ENCODE peak calls at places on chromosomes 11 and 22, in eight cellular contexts. A is GM12865, V is kidney glomerular epithelial cell, P is heart right ventricle, Z is substantia nigra, C is A549, D is EL, R is DMS79 treated with DMSO at 0.1 percent for 48 hours. M is an unnamed sample.
A peak's percentile ranks its signal among the peaks of the same experiment; 100 is the strongest.

GRCh38 chr11:30635401-30635989 is 49.3 kb upstream of the MPPED2 start:
- DNase-seq in A (no peak), V (no peak), P (peak; percentile 6), Z (peak; percentile 72), C (no peak), D (no peak), R (no peak), M (no peak)

GRCh38 chr11:47233989-47234668 is 14.5 kb downstream of the ACP2 start:
- DNase-seq in A (no peak), V (no peak), P (peak; percentile 25), Z (no peak), C (peak; percentile 90), D (peak; percentile 92), R (no peak), M (peak; percentile 64)

GRCh38 chr22:24474649-24475048 is 20.5 kb upstream of the UPB1 start:
- DNase-seq in A (no peak), V (peak; percentile 41), P (no peak), Z (no peak), C (no peak), D (peak; percentile 40), R (no peak), M (no peak)

GRCh38 chr11:47928426-47928825 is 51.9 kb upstream of the PTPRJ start:
- DNase-seq in A (no peak), V (no peak), P (no peak), Z (no peak), C (no peak), D (no peak), R (peak; percentile 38), M (no peak)

GRCh38 chr11:33919645-33920044 is 27.8 kb upstream of the LMO2 start:
- DNase-seq in A (no peak), V (no peak), P (no peak), Z (no peak), C (no peak), D (no peak), R (no peak), M (no peak)

GRCh38 chr11:3183523-3183922 is 18.4 kb upstream of the OSBPL5 start:
- DNase-seq in A (no peak), V (no peak), P (no peak), Z (no peak), C (no peak), D (no peak), R (no peak), M (no peak)

GRCh38 chr22:31248138-31248745 is 36.1 kb downstream of the LIMK2 start:
- DNase-seq in A (no peak), V (peak; percentile 84), P (peak; percentile 68), Z (peak; percentile 51), C (no peak), D (peak; percentile 93), R (no peak), M (peak; percentile 70)

GRCh38 chr11:104946907-104947306 is 21.5 kb downstream of the CASP4 start:
- DNase-seq in A (peak; percentile 68), V (peak; percentile 67), P (no peak), Z (no peak), C (peak; percentile 45), D (peak; percentile 65), R (no peak), M (peak; percentile 73)

GRCh38 chr22:41512421-41513194 is 31.7 kb downstream of the POLR3H start:
- DNase-seq in A (no peak), V (peak; percentile 7), P (no peak), Z (no peak), C (peak; percentile 48), D (peak; percentile 76), R (peak; percentile 30), M (no peak)

GRCh38 chr22:21064917-21065864 is 19.4 kb downstream of the LRRC74B start:
- DNase-seq in A (no peak), V (no peak), P (no peak), Z (no peak), C (no peak), D (no peak), R (no peak), M (no peak)

GRCh38 chr11:132941024-132941646 is 591.2 kb downstream of the OPCML start:
- DNase-seq in A (peak; percentile 10), V (peak; percentile 35), P (no peak), Z (no peak), C (no peak), D (peak; percentile 42), R (peak; percentile 27), M (peak; percentile 20)

GRCh38 chr11:96875772-96876171 is 486.0 kb downstream of the JRKL start:
- DNase-seq in A (no peak), V (no peak), P (no peak), Z (no peak), C (no peak), D (no peak), R (no peak), M (no peak)

GRCh38 chr22:50278956-50279619 is 8.9 kb upstream of the MAPK11 start:
- DNase-seq in A (no peak), V (no peak), P (no peak), Z (no peak), C (no peak), D (no peak), R (no peak), M (no peak)

GRCh38 chr11:75966546-75967287 is 151.7 kb downstream of the UVRAG start:
- DNase-seq in A (no peak), V (no peak), P (no peak), Z (no peak), C (peak; percentile 9), D (peak; percentile 88), R (no peak), M (no peak)

GRCh38 chr11:66745356-66746235 is 16.6 kb upstream of the SPTBN2 start:
- DNase-seq in A (peak; percentile 75), V (peak; percentile 17), P (peak; percentile 17), Z (no peak), C (peak; percentile 51), D (no peak), R (peak; percentile 77), M (peak; percentile 85)

GRCh38 chr22:23083315-23084021 is 13.1 kb downstream of the GNAZ start:
- DNase-seq in A (no peak), V (no peak), P (no peak), Z (no peak), C (no peak), D (no peak), R (no peak), M (no peak)

GRCh38 chr22:25109878-25110595 is 89.6 kb upstream of the CRYBB3 start:
- DNase-seq in A (no peak), V (no peak), P (no peak), Z (no peak), C (no peak), D (no peak), R (no peak), M (no peak)

GRCh38 chr22:41998361-41999261 is at the start of gene WBP2NL:
- DNase-seq in A (peak; percentile 96), V (peak; percentile 43), P (peak; percentile 79), Z (peak; percentile 67), C (peak; percentile 90), D (peak; percentile 76), R (no peak), M (peak; percentile 91)

M was measured in small intestine.